ENCODE peak calls at places on chromosomes 2 and 18, in four cellular contexts. Q, Z, N and S are unnamed samples.
A peak's percentile ranks its signal among the peaks of the same experiment; 100 is the strongest.

GRCh38 chr2:27753744-27754588 is 17.6 kb upstream of the MRPL33 start:
- DNase-seq in Z (no peak), Q (peak; percentile 81), N (peak; percentile 34), S (peak; percentile 63)

GRCh38 chr18:73774836-73775509 is 372.7 kb downstream of the FBXO15 start:
- DNase-seq in N (no peak), Z (no peak), Q (no peak), S (no peak)

GRCh38 chr2:38232454-38232853 is 144.6 kb downstream of the ATL2 start:
- DNase-seq in N (no peak), Q (no peak), Z (no peak), S (no peak)

GRCh38 chr2:70994055-70994444 is 623 bp downstream of the TEX261 start:
- DNase-seq in Q (no peak), N (no peak), Z (no peak), S (no peak)

GRCh38 chr18:45287531-45287930 is 327.7 kb upstream of the SLC14A2 start:
- DNase-seq in N (no peak), Q (no peak), Z (no peak), S (no peak)

GRCh38 chr2:159042115-159042850 is 73.8 kb downstream of the TANC1 start:
- DNase-seq in N (no peak), Q (no peak), Z (no peak), S (no peak)

GRCh38 chr18:30280861-30281470 is 761.6 kb downstream of the DSC3 start:
- DNase-seq in Q (peak; percentile 65), N (no peak), Z (no peak), S (no peak)

GRCh38 chr2:84441036-84441435 is 18.0 kb downstream of the SUCLG1 start:
- DNase-seq in Q (no peak), N (no peak), Z (no peak), S (no peak)

GRCh38 chr2:218448934-218449333 is 30.0 kb downstream of the VIL1 start:
- DNase-seq in Q (peak; percentile 56), N (no peak), Z (no peak), S (no peak)

GRCh38 chr2:65309699-65310098 is 82.1 kb downstream of the ACTR2 start:
- DNase-seq in Q (no peak), N (no peak), Z (no peak), S (no peak)

GRCh38 chr2:240153418-240153817 is 13.0 kb upstream of the OTOS start:
- DNase-seq in Q (no peak), N (no peak), Z (no peak), S (no peak)

GRCh38 chr2:190856985-190857384 is 23.6 kb upstream of the GLS start:
- DNase-seq in Z (no peak), Q (no peak), N (no peak), S (no peak)

GRCh38 chr2:190854726-190855125 is 25.9 kb upstream of the GLS start:
- DNase-seq in N (no peak), Q (no peak), Z (no peak), S (no peak)

GRCh38 chr2:190849774-190850173 is 30.8 kb upstream of the GLS start:
- DNase-seq in Q (peak; percentile 61), Z (no peak), N (no peak), S (no peak)

GRCh38 chr2:190855245-190855644 is 25.4 kb upstream of the GLS start:
- DNase-seq in Q (no peak), Z (no peak), N (no peak), S (no peak)

DNA sequence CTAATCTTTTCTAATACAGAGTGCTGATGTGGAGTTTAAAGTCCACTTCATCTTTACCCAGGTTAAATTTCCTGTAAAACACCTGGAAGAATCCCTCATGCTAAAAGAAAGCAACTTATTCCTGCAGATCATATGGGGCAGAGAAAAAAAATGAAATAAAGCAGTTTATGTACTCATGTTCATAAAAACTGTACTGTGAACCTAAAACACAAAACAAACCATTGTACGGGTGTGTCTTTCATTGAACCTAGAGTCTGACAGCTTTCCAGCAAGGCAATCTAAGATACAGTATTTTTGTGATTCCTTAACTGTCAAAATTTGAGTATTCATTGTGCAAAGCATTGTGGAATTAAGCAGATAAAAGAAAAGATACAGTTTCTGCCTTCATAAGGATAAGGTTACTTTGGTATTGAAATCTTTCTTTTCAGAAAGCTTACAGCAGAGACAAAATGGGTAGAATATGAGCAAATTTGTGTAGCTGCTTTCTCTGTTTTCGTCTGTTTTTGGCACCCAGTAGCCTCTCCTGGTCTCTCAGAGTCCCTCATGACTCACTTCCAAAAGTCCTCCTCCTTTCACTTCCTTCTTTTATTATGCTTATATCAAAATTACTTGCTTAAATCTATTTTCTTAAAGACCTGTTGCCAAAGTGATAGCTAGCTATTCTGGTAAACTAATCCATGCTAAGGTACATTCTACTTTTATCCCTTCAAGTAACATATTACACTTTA is 26.8 kb upstream of the GLS start:
- DNase-seq in Z (no peak), Q (peak; percentile 54), N (no peak), S (no peak)
- H3K27ac ChIP-seq in Z (no peak overlapping the region), Q (no peak overlapping the region), N (no peak overlapping the region), S (no peak overlapping the region)

DNA sequence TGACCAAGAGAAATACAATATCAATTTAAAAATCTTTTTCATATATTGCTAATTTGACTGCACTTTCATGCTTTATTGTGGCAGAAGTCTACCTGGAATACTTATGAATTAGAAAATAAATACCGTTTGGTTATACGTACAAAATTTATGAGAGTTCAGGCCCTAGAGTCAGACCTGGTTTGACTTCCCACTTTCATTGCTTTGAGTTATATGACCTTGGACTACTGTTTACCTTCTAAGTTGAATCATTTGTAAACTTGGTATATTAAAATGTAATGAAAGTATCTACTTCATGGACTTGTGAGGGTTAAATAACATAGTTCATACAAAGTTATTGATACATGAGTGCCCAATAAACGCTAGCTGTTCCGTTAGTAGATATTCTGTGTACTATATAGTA is 12.0 kb downstream of the VAPA start:
- DNase-seq in N (no peak), Q (no peak), Z (no peak), S (no peak)
- H3K27ac ChIP-seq in N (no peak overlapping the region), Q (no peak overlapping the region), Z (no peak overlapping the region), S (no peak overlapping the region)

GRCh38 chr2:11698009-11698922 is 28.3 kb upstream of the NTSR2 start:
- DNase-seq in Q (no peak), Z (no peak), N (no peak), S (no peak)

GRCh38 chr2:11695576-11695975 is 25.6 kb upstream of the NTSR2 start:
- DNase-seq in Z (no peak), Q (no peak), N (no peak), S (no peak)

GRCh38 chr2:11696736-11697102 is 26.7 kb upstream of the NTSR2 start:
- DNase-seq in Q (no peak), Z (no peak), N (no peak), S (no peak)

GRCh38 chr2:11699686-11700670 is 30.0 kb upstream of the NTSR2 start:
- DNase-seq in Q (no peak), Z (no peak), N (no peak), S (no peak)

GRCh38 chr2:11697103-11697871 is 27.3 kb upstream of the NTSR2 start:
- DNase-seq in N (no peak), Z (no peak), Q (peak; percentile 70), S (no peak)
- H3K27ac ChIP-seq in N (no peak overlapping the region), Z (peak overlapping the region; percentile 85), Q (no peak overlapping the region), S (no peak overlapping the region)

DNA sequence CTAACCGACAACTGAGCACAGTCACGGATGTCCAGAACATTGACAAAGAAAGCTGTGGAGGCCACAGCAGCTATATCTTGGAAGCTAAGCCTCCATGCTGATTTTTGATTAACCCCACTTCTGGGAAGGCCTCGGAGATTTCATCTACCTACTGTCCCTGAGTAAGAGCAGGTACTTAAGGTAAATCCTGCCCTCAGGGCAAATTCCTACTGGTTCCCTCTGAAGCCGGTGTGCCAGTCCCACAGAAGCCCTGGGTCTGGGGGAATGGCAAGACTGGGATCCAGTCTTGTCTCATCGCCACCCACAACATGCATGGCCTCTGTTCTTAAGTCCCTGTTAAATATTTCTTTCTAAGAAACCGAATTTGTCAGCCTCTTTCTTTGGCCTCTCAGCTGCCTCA is 18.7 kb downstream of the PER2 start:
- DNase-seq in Z (no peak), N (no peak), Q (no peak), S (no peak)
- H3K27ac ChIP-seq in Z (no peak overlapping the region), N (no peak overlapping the region), Q (no peak overlapping the region), S (no peak overlapping the region)